ENCODE peak calls at places on chromosomes 7 and 10, in five cellular contexts. P is kidney epithelial cell, L is astrocyte of the spinal cord, K is PC-9, C is AG04450. O is an unnamed sample.

GRCh38 chr10:91798736-91799579 is 732 bp downstream of the TNKS2 start:
- DNase-seq in P (peak), L (peak), K (peak), C (no peak), O (peak)

GRCh38 chr10:70927221-70927943 is 39.0 kb upstream of the PCBD1 start:
- DNase-seq in P (no peak), L (no peak), K (no peak), C (no peak), O (peak)

GRCh38 chr10:30047430-30047829 is 12.0 kb downstream of the JCAD start:
- DNase-seq in P (no peak), L (no peak), K (no peak), C (no peak), O (no peak)

GRCh38 chr7:112994666-112995065 is 92.0 kb downstream of the GPR85 start:
- DNase-seq in P (no peak), L (peak), K (no peak), C (no peak), O (no peak)

GRCh38 chr10:77287647-77288120 is 349.9 kb downstream of the KCNMA1 start:
- DNase-seq in P (no peak), L (no peak), K (no peak), C (no peak), O (no peak)

GRCh38 chr10:132700168-132701098 is 85.5 kb downstream of the NKX6-2 start:
- DNase-seq in P (no peak), L (peak), K (no peak), C (no peak), O (peak)

GRCh38 chr10:93074597-93075368 is 1.1 kb downstream of the CYP26A1 start:
- DNase-seq in P (no peak), L (no peak), K (no peak), C (no peak), O (peak)

GRCh38 chr10:7027913-7028808 is 382.7 kb downstream of the SFMBT2 start:
- DNase-seq in P (peak), L (peak), K (no peak), C (peak), O (no peak)

GRCh38 chr7:19773361-19773760 is at the start of gene TMEM196:
- DNase-seq in P (no peak), L (no peak), K (no peak), C (no peak), O (no peak)

GRCh38 chr7:46852795-46853194 is 729.1 kb downstream of the TNS3 start:
- DNase-seq in P (no peak), L (no peak), K (no peak), C (no peak), O (no peak)

GRCh38 chr7:46850563-46851325 is 731.2 kb downstream of the TNS3 start:
- DNase-seq in P (no peak), L (no peak), K (no peak), C (no peak), O (no peak)

GRCh38 chr7:46855851-46856250 is 726.1 kb downstream of the TNS3 start:
- DNase-seq in P (no peak), L (no peak), K (no peak), C (no peak), O (no peak)

GRCh38 chr7:46853451-46853850 is 728.5 kb downstream of the TNS3 start:
- DNase-seq in P (no peak), L (peak), K (no peak), C (no peak), O (peak)

GRCh38 chr7:46854958-46855473 is 726.9 kb downstream of the TNS3 start:
- DNase-seq in P (no peak), L (peak), K (no peak), C (no peak), O (no peak)
- TF ChIP-seq CTCF in P (no peak), L (no peak), K (no peak), C (no peak), O (peak)

GRCh38 chr7:137417464-137417863 is 73.9 kb upstream of the PTN start:
- DNase-seq in P (no peak), L (no peak), K (no peak), C (no peak), O (no peak)
- TF ChIP-seq CTCF in P (no peak), L (no peak), K (no peak), C (no peak), O (no peak)

DNA sequence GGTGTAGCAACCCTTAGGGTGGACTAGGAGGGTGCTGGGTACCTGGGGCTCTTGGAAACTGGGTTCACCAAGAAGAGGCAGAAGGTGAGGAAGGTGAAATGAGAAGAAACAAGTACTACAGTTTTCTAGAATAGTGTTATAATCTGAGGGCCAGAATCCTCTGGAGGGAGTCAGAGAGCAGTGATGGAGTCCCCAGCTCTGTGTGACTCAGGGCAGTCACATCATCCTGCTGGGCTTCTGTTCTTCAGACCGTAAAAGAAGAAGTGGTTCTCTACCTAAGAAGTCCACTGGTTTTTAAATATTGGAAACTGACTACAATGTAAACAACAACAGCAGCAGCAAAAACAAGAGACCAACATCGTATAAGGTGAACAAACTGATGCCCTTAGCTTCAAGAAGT is 197.3 kb downstream of the PRPF18 start:
- DNase-seq in P (no peak), L (no peak), K (no peak), C (no peak), O (no peak)
- TF ChIP-seq CTCF in P (no peak), L (peak), K (peak), C (peak), O (peak)

GRCh38 chr10:69801434-69802315 is at the start of gene COL13A1:
- DNase-seq in P (no peak), L (peak), K (peak), C (no peak), O (peak)
- TF ChIP-seq CTCF in P (no peak), L (no peak), K (peak), C (no peak), O (no peak)

DNA sequence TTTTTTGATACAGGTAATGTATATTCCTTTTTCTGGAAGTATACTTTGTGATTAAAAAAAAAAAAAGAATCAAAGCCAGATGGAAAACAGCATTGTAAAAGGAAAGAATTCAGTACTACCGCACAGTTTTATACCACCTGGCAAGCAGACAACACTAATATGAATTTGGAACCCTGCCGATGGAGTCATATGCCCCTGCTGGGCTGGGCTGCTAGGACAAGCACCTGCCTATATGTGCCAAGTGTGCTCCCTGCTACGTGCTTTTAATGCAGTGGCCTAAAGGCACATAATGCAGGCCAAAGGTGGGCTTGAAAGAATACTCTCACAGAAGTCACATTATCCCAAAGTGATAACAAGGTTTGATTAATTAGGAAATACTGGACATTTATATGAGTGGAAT is 29.8 kb upstream of the WAC start:
- DNase-seq in P (no peak), L (peak), K (no peak), C (no peak), O (peak)
- TF ChIP-seq CTCF in P (no peak), L (no peak), K (no peak), C (no peak), O (no peak)

DNA sequence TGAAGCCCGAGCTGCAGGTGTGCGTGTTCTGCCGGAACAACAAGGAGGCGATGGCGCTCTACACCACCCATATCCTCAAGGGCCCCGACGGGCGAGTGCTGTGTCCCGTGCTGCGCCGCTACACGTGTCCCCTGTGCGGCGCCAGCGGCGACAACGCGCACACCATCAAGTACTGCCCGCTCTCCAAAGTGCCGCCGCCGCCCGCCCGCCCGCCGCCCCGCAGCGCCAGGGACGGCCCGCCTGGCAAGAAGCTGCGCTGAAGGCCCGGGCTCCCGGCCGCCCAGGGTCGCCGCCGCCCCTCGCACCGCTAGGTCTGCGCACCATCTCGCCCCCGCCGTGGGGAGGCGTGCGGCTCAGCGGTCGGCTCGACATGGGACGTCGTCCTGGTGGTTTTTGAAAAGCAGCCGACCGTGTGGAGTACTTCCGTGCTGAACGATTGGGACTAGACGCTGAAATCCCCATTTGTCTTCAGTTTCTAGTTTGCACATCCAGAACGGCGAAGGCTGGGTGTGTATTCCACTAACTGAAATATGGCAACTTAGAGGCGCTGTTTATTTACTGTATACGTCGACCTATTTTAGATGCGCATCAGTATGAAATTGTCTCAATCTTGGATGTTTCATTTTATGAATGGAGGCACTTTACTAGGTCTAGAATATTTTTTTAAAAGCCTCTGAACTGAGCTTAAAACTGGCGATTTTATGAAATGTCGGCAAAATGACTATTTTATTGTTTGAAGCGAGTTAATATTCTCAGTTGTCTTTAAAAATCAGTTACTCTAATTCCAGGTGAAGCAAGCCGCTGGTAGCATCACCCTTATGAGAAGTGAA is 1.1 kb downstream of the NANOS1 start:
- DNase-seq in P (no peak), L (peak), K (peak), C (no peak), O (peak)
- TF ChIP-seq CTCF in P (no peak), L (no peak), K (no peak), C (no peak), O (no peak)

DNA sequence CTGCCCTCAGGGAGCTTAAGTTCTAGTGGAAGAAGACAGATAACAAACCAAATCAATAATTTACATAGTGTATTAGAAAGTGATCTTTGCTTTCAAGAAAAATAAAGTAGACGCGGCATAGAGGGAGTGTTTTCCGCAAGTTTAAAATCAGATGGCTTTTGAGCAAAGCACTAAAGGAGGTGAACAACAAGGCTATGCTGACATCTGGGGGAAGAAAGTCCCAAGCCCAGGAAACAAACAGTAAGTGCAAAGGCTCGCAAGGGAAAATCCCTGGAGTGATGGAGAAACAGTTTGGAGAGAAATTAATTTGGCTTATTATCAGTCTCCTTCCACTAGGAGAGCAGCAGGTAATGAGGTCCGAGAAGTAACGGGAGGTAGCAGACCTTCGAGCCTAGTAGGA is 1.9 kb upstream of the CNNM2 start:
- DNase-seq in P (no peak), L (no peak), K (no peak), C (no peak), O (no peak)
- TF ChIP-seq CTCF in P (no peak), L (no peak), K (no peak), C (no peak), O (no peak)

DNA sequence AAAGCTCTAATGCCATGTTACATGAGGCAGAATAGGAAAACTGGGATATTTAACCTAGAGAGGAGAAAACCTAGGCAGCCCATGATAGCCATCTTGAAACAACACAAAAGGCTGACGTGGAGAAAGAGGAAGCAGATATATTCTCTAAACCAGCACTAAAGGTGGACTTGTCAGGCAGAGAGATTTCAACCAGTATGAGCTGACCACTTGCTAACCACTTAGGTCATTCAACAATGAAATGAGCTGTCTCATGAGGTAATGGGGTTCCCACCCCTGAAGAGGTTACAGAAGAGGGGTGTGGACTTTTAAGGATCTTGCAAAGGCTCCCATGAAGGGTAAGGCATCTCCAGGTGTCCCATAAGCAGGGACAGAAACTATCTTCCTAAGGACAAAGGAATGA is 26.8 kb upstream of the EGR2 start:
- DNase-seq in P (no peak), L (no peak), K (no peak), C (no peak), O (no peak)
- TF ChIP-seq CTCF in P (no peak), L (no peak), K (no peak), C (no peak), O (no peak)

GRCh38 chr10:102064868-102065560 is at the start of gene HPS6:
- DNase-seq in P (peak), L (peak), K (peak), C (peak), O (peak)
- TF ChIP-seq CTCF in P (no peak), L (no peak), K (no peak), C (no peak), O (no peak)

GRCh38 chr7:27723086-27723485 is 16.9 kb upstream of the TAX1BP1 start:
- DNase-seq in P (no peak), L (peak), K (no peak), C (no peak), O (no peak)
- TF ChIP-seq CTCF in P (peak), L (peak), K (peak), C (no peak), O (peak)

O was measured in osteoblast.